ENCODE peak calls at places on chromosomes 12 and 14, in five cellular contexts. N is HuH-7.5, C is NAMALWA, O is fibroblast of pulmonary artery, X is AG08396. V is an unnamed sample.

GRCh38 chr12:43118881-43119280 is 433.1 kb downstream of the ADAMTS20 start:
- DNase-seq in N (no peak), C (no peak), O (no peak), X (no peak), V (no peak)

GRCh38 chr14:102775855-102776760 is 1.1 kb upstream of the TRAF3 start:
- DNase-seq in N (no peak), C (no peak), O (peak), X (peak), V (peak)

GRCh38 chr14:24389266-24389855 is 9.4 kb upstream of the NYNRIN start:
- DNase-seq in N (no peak), C (no peak), O (peak), X (no peak), V (peak)

GRCh38 chr12:41681898-41682297 is 462.8 kb downstream of the GXYLT1 start:
- DNase-seq in N (no peak), C (no peak), O (no peak), X (no peak), V (no peak)

GRCh38 chr14:63203618-63204406 is 431 bp upstream of the RHOJ start:
- DNase-seq in N (no peak), C (no peak), O (peak), X (peak), V (peak)

GRCh38 chr12:126095748-126096510 is 1030.7 kb downstream of the AACS start:
- DNase-seq in N (no peak), C (peak), O (no peak), X (no peak), V (no peak)

GRCh38 chr14:23354990-23355389 is 2.3 kb upstream of the SLC22A17 start:
- DNase-seq in N (no peak), C (no peak), O (no peak), X (no peak), V (no peak)

GRCh38 chr14:94750371-94750770 is 19.5 kb downstream of the GSC start:
- DNase-seq in N (no peak), C (no peak), O (no peak), X (no peak), V (no peak)

GRCh38 chr14:93332032-93332852 is 594 bp downstream of the BTBD7 start:
- DNase-seq in N (peak), C (peak), O (peak), X (peak), V (peak)

V was measured in hepatocyte.